ENCODE peak calls at places on chromosomes 11 and 22, in eight cellular contexts. F is ovary, B is SK-N-SH, I is tibial nerve, M is transverse colon, E is stomach, N is sigmoid colon, W is GM12878. K is an unnamed sample.

GRCh38 chr11:107849791-107850190 is 8.8 kb downstream of the SLC35F2 start:
- DNase-seq in F (no peak), B (no peak), I (no peak), M (no peak), E (no peak), N (no peak), W (no peak), K (no peak)

GRCh38 chr11:130672911-130673310 is 224.5 kb downstream of the ADAMTS15 start:
- DNase-seq in F (no peak), B (no peak), I (no peak), M (no peak), E (no peak), N (no peak), W (no peak), K (peak; percentile 89)

GRCh38 chr11:119791047-119791446 is 62.0 kb upstream of the NECTIN1 start:
- DNase-seq in F (no peak), B (no peak), I (no peak), M (no peak), E (no peak), N (peak; percentile 32), W (no peak), K (no peak)

GRCh38 chr11:23138761-23139160 is 278.5 kb upstream of the CCDC179 start:
- DNase-seq in F (no peak), B (peak; percentile 42), I (no peak), M (no peak), E (no peak), N (no peak), W (no peak), K (no peak)

GRCh38 chr22:26846645-26847044 is 189.3 kb downstream of the MIAT start:
- DNase-seq in F (no peak), B (no peak), I (no peak), M (no peak), E (no peak), N (no peak), W (no peak), K (no peak)

GRCh38 chr11:3959015-3959917 is 103.8 kb downstream of the STIM1 start:
- DNase-seq in F (no peak), B (no peak), I (no peak), M (no peak), E (no peak), N (no peak), W (no peak), K (no peak)

GRCh38 chr11:128686045-128686741 is 7.7 kb upstream of the FLI1 start:
- DNase-seq in F (no peak), B (peak; percentile 49), I (no peak), M (no peak), E (no peak), N (no peak), W (no peak), K (no peak)

GRCh38 chr11:107025673-107026072 is 7.4 kb upstream of the GUCY1A2 start:
- DNase-seq in F (no peak), B (no peak), I (no peak), M (no peak), E (no peak), N (no peak), W (no peak), K (no peak)

GRCh38 chr11:67572747-67573419 is 10.7 kb upstream of the GSTP1 start:
- DNase-seq in F (peak; percentile 47), B (peak; percentile 53), I (no peak), M (peak; percentile 68), E (peak; percentile 79), N (peak; percentile 82), W (no peak), K (no peak)

GRCh38 chr11:10066441-10066840 is 227.6 kb downstream of the SBF2 start:
- DNase-seq in F (no peak), B (peak; percentile 22), I (no peak), M (no peak), E (no peak), N (no peak), W (no peak), K (no peak)

GRCh38 chr22:50729391-50730012 is 8.5 kb upstream of the ACR start:
- DNase-seq in F (no peak), B (no peak), I (peak; percentile 9), M (peak; percentile 30), E (no peak), N (peak; percentile 59), W (no peak), K (no peak)

GRCh38 chr11:110034816-110035215 is 58.4 kb upstream of the ZC3H12C start:
- DNase-seq in F (no peak), B (no peak), I (no peak), M (no peak), E (no peak), N (no peak), W (no peak), K (no peak)

GRCh38 chr11:131907371-131907770 is 537.0 kb downstream of the NTM start:
- DNase-seq in F (no peak), B (no peak), I (no peak), M (no peak), E (no peak), N (no peak), W (no peak), K (no peak)

GRCh38 chr22:40593460-40594273 is 42.9 kb downstream of the MRTFA start:
- DNase-seq in F (no peak), B (peak; percentile 25), I (no peak), M (no peak), E (no peak), N (no peak), W (peak; percentile 68), K (no peak)

GRCh38 chr22:40594924-40595323 is 41.6 kb downstream of the MRTFA start:
- DNase-seq in F (no peak), B (no peak), I (no peak), M (no peak), E (no peak), N (no peak), W (no peak), K (no peak)

GRCh38 chr22:40594346-40594745 is 42.2 kb downstream of the MRTFA start:
- DNase-seq in F (no peak), B (no peak), I (no peak), M (no peak), E (no peak), N (no peak), W (no peak), K (no peak)

GRCh38 chr22:40597541-40598453 is 38.7 kb downstream of the MRTFA start:
- DNase-seq in F (no peak), B (no peak), I (no peak), M (no peak), E (peak; percentile 29), N (no peak), W (no peak), K (no peak)

DNA sequence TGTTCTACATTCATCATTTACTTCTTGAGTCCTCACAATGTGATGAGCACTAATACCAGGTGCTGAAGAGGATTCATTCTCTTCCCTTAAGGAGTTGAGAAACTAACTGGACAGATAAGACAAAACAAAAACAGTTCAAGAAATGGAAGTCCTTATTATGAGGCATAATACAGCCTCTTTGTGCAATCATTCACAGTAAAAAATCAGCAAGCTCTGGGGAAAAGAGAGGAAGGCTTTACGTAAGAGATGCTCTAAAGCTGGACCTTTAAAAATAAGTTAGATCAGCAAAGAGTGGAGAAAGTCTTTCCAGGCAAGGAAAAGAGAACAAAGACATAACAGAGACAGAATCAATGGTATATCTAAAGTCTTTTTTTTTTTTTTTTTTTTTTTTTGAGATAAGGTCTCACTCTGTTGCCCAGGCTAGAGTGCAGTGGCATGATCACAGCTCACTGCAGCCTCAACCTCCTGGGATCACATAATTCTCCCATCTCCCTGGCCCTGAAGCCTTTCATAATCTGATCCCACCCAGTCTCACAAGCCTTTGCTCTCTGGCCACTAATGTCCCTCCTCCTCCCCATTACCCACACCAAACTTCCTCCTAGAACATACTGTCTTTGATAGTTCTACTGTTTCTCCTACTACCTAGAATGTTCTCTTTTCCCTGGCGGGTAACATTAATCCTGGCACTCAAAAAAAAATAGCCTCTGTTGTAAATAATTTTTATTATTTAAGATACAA is 40.9 kb downstream of the MRTFA start:
- DNase-seq in F (no peak), B (no peak), I (no peak), M (no peak), E (no peak), N (no peak), W (no peak), K (no peak)
- TF ChIP-seq EP300 in F (no peak), B (no peak), I (no peak), M (no peak), E (no peak), N (no peak), W (no peak), K (no peak)

GRCh38 chr22:18998998-18999397 is 62.9 kb upstream of the PRODH start:
- DNase-seq in F (no peak), B (no peak), I (no peak), M (no peak), E (no peak), N (no peak), W (no peak), K (no peak)
- TF ChIP-seq CTCF in F (no peak), B (peak; percentile 26), I (no peak), M (no peak), E (no peak), N (no peak), W (no peak), K (no peak)

DNA sequence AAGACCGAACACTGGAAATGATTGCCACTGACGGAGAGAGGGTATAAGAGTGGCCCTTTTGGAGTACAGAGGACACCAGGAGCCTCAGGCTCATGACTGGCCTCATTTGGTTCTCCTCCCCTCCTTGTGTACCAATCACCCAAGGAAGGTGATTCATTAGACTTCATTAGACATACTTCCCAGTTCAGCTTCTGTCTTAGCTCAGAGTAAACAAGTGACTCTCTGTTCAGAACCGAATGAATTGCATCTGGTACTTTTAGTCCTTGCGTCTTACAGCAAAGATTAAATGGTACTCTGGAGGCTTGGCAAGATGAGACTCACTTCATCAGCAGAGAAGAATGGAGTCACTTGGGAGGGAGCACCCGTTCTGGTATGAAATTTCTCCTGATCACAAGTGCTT is 75.2 kb downstream of the ZNRF3 start:
- DNase-seq in F (no peak), B (no peak), I (no peak), M (no peak), E (no peak), N (no peak), W (no peak), K (no peak)
- TF ChIP-seq EP300 in F (no peak), B (no peak), I (peak; percentile 55), M (peak; percentile 23), E (no peak), N (peak; percentile 30), W (no peak), K (no peak)

GRCh38 chr22:47784991-47785390 is 1022.5 kb downstream of the TBC1D22A start:
- DNase-seq in F (no peak), B (no peak), I (no peak), M (no peak), E (no peak), N (no peak), W (no peak), K (peak; percentile 53)

GRCh38 chr22:47782461-47783075 is 1020.1 kb downstream of the TBC1D22A start:
- DNase-seq in F (no peak), B (no peak), I (no peak), M (no peak), E (no peak), N (no peak), W (no peak), K (peak; percentile 55)

GRCh38 chr22:47784367-47784983 is 1022.0 kb downstream of the TBC1D22A start:
- DNase-seq in F (no peak), B (no peak), I (no peak), M (no peak), E (no peak), N (no peak), W (no peak), K (peak; percentile 75)

GRCh38 chr22:47781427-47782111 is 1019.1 kb downstream of the TBC1D22A start:
- DNase-seq in F (no peak), B (no peak), I (no peak), M (no peak), E (no peak), N (no peak), W (no peak), K (peak; percentile 78)

GRCh38 chr22:47783433-47784366 is 1021.2 kb downstream of the TBC1D22A start:
- DNase-seq in F (no peak), B (no peak), I (no peak), M (no peak), E (no peak), N (no peak), W (no peak), K (peak; percentile 62)
- TF ChIP-seq CTCF in F (no peak), B (no peak), I (no peak), M (no peak), E (no peak), N (no peak), W (no peak), K (no peak)

K was measured in esophagus muscularis mucosa.